ENCODE peak calls at places on chromosomes 6 and 20, in six cellular contexts. F, P, Z, S, B and K are unnamed samples.

GRCh38 chr6:153602387-153602786 is 436.7 kb upstream of the OPRM1 start:
- DNase-seq in F (no peak), P (no peak), Z (no peak), S (no peak), B (no peak), K (no peak)

GRCh38 chr20:58328836-58329235 is 19.3 kb downstream of the RAB22A start:
- DNase-seq in F (no peak), P (no peak), Z (no peak), S (no peak), B (no peak), K (no peak)

GRCh38 chr20:38727602-38728236 is 3.4 kb downstream of the SLC32A1 start:
- DNase-seq in F (no peak), P (no peak), Z (no peak), S (no peak), B (no peak), K (no peak)

GRCh38 chr6:156816505-156816904 is 39.3 kb downstream of the ARID1B start:
- DNase-seq in F (no peak), P (peak), Z (no peak), S (peak), B (no peak), K (no peak)

GRCh38 chr6:15327271-15327670 is 81.4 kb downstream of the JARID2 start:
- DNase-seq in F (no peak), P (no peak), Z (peak), S (no peak), B (peak), K (no peak)

GRCh38 chr20:19783966-19784401 is 25.9 kb downstream of the RIN2 start:
- DNase-seq in F (no peak), P (peak), Z (no peak), S (no peak), B (peak), K (no peak)

GRCh38 chr6:40582892-40583291 is 4.3 kb downstream of the LRFN2 start:
- DNase-seq in F (no peak), P (no peak), Z (no peak), S (no peak), B (peak), K (no peak)

GRCh38 chr6:43021270-43022047 is at the start of gene RRP36:
- DNase-seq in F (peak), P (peak), Z (peak), S (peak), B (peak), K (no peak)

GRCh38 chr6:7414811-7415210 is 25.2 kb downstream of the RIOK1 start:
- DNase-seq in F (no peak), P (peak), Z (no peak), S (no peak), B (no peak), K (no peak)

GRCh38 chr6:69801225-69801624 is 4.4 kb upstream of the LMBRD1 start:
- DNase-seq in F (no peak), P (no peak), Z (no peak), S (no peak), B (no peak), K (no peak)

DNA sequence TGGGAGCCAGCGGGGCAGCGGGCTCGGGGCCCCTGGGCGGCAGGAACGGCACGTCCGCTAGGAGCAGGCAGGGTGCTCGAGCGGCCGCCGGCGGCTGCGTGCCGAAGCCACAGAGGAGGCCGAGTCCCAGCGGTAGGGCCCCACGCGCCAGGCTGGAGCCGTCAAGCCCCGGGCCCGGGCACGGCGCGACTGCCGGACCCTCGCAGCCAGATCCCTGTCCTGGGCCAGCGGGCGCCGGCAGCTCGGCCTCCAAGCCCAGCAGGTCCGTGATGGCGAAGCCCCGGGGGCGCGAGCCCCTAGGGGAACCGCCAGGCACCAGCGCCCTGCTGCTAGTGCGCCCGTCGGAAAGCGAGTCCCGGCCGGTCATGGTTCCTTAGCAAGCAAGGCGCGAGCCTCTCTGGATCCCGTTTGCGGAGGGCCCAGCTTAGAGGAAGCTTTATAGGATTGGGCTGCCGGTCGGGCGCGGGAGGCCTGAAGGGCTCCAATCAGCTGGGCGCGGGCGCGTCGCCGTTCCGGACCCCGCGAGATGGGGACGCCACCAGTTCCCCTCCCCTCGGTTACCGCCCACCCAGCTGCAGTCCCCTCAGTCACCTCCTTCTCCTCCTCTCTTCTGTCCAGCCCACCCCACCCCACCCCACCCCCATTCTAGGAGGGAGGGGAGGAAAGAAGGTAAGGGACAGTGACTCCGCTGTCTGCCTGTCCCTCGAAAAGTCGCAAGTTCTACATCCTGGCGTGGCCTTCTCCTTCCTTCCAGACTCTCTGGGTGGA is at the start of gene VSX1:
- DNase-seq in F (peak), P (no peak), Z (no peak), S (peak), B (no peak), K (no peak)
- H3K4me3 ChIP-seq in F (peak), P (no peak), Z (no peak), S (peak), B (no peak), K (no peak)

GRCh38 chr6:118288355-118289124 is 259.6 kb upstream of the PLN start:
- DNase-seq in F (no peak), P (peak), Z (no peak), S (no peak), B (no peak), K (no peak)
- TF ChIP-seq CTCF in F (no peak), P (peak), Z (no peak), S (no peak), B (peak), K (no peak)

GRCh38 chr6:150695652-150696051 is 96.0 kb downstream of the PLEKHG1 start:
- DNase-seq in F (no peak), P (no peak), Z (no peak), S (no peak), B (no peak), K (no peak)
- H3K4me3 ChIP-seq in F (no peak), P (no peak), Z (no peak), S (no peak), B (no peak), K (no peak)

DNA sequence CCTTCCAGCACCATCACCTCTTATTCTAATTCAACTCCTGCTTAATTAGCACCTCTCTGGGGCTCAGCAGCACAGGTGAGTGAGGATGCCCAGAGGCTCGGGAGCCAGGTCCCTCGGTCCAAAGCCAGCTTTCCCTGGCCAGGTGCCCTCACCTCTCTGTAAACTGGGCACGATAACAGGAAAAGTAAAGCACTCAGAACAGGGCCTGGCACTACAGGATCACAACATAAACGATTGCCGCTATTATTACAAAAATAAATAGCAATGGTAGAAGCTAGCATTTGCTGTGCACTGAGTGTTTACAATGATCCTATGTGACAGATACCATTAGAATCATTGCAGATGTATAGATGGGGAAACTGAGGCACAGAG is 2.6 kb downstream of the BPIFB2 start:
- DNase-seq in F (no peak), P (no peak), Z (no peak), S (no peak), B (no peak), K (no peak)
- TF ChIP-seq CTCF in F (no peak), P (no peak), Z (no peak), S (no peak), B (no peak), K (no peak)

DNA sequence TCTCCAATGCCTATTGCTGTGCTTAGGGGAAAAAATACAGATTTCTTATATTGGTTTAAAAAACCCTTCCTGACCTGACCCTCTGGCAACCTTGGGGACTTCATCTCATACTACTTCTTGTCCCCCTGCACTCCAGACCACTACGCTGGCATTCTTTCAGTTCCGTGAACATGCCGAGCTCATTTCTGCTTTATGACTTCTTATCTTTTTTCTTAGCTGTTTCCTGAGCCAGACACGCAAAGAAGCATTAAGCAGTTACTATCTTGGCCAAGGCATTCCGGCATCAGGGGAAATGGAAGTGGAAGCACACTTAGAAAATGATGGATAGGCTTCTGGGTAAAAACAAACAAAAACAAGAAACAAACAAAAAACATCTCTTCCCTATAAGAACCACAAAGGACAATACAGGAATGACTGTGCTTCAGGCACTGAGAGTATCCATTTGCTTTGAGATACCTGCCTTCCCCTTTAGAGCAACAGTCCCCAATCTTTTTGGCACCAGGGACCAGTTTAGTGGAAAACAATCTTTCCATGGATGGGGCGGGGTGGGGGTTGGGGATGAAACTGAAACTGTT is 4.4 kb upstream of the CCDC28A start:
- DNase-seq in F (no peak), P (peak), Z (peak), S (no peak), B (no peak), K (no peak)
- H3K4me3 ChIP-seq in F (no peak), P (no peak), Z (no peak), S (no peak), B (no peak), K (no peak)

DNA sequence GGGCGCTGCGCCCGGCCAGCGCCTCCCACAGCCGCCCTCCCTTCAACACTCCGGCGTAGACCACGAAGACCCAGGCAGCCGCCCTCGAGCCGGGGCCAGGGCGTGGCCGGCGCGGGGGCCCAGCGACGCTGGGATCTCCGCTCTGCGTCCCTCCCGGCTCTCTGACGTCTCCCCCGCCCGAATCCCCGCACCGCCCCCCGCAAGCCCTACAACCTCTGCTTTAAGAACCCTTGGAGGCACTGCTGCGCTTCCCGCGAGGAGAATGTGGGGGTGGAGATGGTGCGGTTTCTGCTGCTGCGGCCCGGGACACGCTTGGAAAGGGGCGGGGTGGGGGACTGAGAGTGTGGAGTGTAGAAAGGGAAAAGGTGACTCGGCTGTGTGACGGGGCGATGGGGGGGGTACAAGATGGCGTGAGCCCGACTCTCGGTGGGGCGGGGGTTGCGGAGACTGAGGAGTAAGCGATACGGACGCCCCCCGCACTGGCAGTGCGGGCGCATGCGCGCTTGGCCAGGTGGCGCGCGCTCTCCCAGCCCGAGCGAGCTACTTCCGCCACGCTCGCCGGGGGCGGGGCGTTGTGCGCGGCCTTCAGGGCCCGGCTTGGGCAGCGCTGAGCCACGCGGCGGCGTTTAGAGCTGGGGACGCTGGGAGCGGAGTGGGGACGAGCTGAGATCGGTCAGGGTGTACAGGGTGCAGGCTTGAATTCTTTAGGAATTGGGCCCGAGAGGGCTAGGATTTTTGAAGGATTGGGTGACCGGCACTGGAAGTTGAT is at the start of gene SUPT3H:
- DNase-seq in F (peak), P (peak), Z (peak), S (peak), B (peak), K (peak)
- TF ChIP-seq CTCF in F (no peak), P (no peak), Z (no peak), S (peak), B (no peak), K (peak)

GRCh38 chr6:131948692-131949614 is 2.2 kb downstream of the CCN2 start:
- DNase-seq in F (no peak), P (peak), Z (no peak), S (no peak), B (no peak), K (peak)
- H3K4me3 ChIP-seq in F (peak), P (peak), Z (no peak), S (peak), B (no peak), K (peak)

GRCh38 chr6:109059591-109060021 is 35.0 kb downstream of the SESN1 start:
- DNase-seq in F (no peak), P (peak), Z (no peak), S (no peak), B (no peak), K (no peak)
- TF ChIP-seq CTCF in F (no peak), P (peak), Z (no peak), S (peak), B (no peak), K (no peak)